ENCODE peak calls at places on chromosomes 6 and 20, in ten cellular contexts. J is brain microvascular endothelial cell, I is coronary artery, X is fibroblast of villous mesenchyme, D is fibroblast of mammary gland, V is tibial nerve, B is fibroblast of lung, P is heart right ventricle, W is astrocyte of the cerebellum, T is AG04450. F is an unnamed sample.

GRCh38 chr6:54846243-54846856 is at the start of gene FAM83B:
- DNase-seq in J (no peak), I (no peak), X (no peak), D (no peak), V (no peak), B (peak), P (no peak), W (no peak), T (no peak), F (no peak)

GRCh38 chr20:37340998-37341397 is 4.9 kb upstream of the SRC start:
- DNase-seq in J (no peak), I (no peak), X (no peak), D (no peak), V (no peak), B (no peak), P (no peak), W (no peak), T (no peak), F (no peak)

GRCh38 chr20:48783533-48784272 is 44.1 kb downstream of the PREX1 start:
- DNase-seq in J (peak), I (no peak), X (peak), D (no peak), V (no peak), B (peak), P (no peak), W (peak), T (no peak), F (no peak)

GRCh38 chr20:63538204-63539091 is 1.3 kb upstream of the PTK6 start:
- DNase-seq in J (no peak), I (no peak), X (no peak), D (peak), V (no peak), B (no peak), P (no peak), W (no peak), T (no peak), F (no peak)

GRCh38 chr6:85129881-85130280 is 320.0 kb upstream of the NT5E start:
- DNase-seq in J (peak), I (no peak), X (no peak), D (peak), V (no peak), B (no peak), P (no peak), W (no peak), T (no peak), F (no peak)

GRCh38 chr6:5656226-5656625 is 350.5 kb downstream of the NRN1 start:
- DNase-seq in J (no peak), I (no peak), X (no peak), D (no peak), V (no peak), B (no peak), P (no peak), W (no peak), T (no peak), F (no peak)

GRCh38 chr20:47174844-47175243 is 181.7 kb downstream of the ZMYND8 start:
- DNase-seq in J (no peak), I (no peak), X (no peak), D (no peak), V (no peak), B (no peak), P (no peak), W (no peak), T (no peak), F (no peak)

GRCh38 chr6:21263531-21264287 is 329.8 kb upstream of the SOX4 start:
- DNase-seq in J (peak), I (no peak), X (no peak), D (peak), V (no peak), B (peak), P (no peak), W (no peak), T (no peak), F (no peak)

GRCh38 chr20:38489181-38489580 is 16.5 kb downstream of the RALGAPB start:
- DNase-seq in J (no peak), I (no peak), X (no peak), D (no peak), V (no peak), B (no peak), P (no peak), W (no peak), T (no peak), F (no peak)

GRCh38 chr20:10812738-10813327 is 139.0 kb upstream of the JAG1 start:
- DNase-seq in J (no peak), I (no peak), X (no peak), D (no peak), V (no peak), B (no peak), P (no peak), W (no peak), T (no peak), F (no peak)

GRCh38 chr6:144064402-144064830 is 31.0 kb downstream of the SF3B5 start:
- DNase-seq in J (no peak), I (no peak), X (no peak), D (no peak), V (peak), B (no peak), P (peak), W (no peak), T (no peak), F (no peak)

GRCh38 chr6:14431375-14432330 is 314.1 kb downstream of the CD83 start:
- DNase-seq in J (no peak), I (no peak), X (no peak), D (no peak), V (no peak), B (no peak), P (peak), W (no peak), T (no peak), F (no peak)

GRCh38 chr20:53914091-53914860 is 156.1 kb downstream of the BCAS1 start:
- DNase-seq in J (no peak), I (peak), X (peak), D (no peak), V (no peak), B (peak), P (no peak), W (no peak), T (no peak), F (no peak)

GRCh38 chr20:53915459-53916172 is 154.8 kb downstream of the BCAS1 start:
- DNase-seq in J (peak), I (peak), X (peak), D (peak), V (peak), B (peak), P (peak), W (peak), T (peak), F (no peak)

GRCh38 chr20:53917145-53918009 is 153.0 kb downstream of the BCAS1 start:
- DNase-seq in J (peak), I (peak), X (peak), D (peak), V (peak), B (peak), P (peak), W (no peak), T (no peak), F (no peak)

GRCh38 chr20:53916173-53916512 is 154.3 kb downstream of the BCAS1 start:
- DNase-seq in J (no peak), I (no peak), X (no peak), D (no peak), V (no peak), B (no peak), P (no peak), W (no peak), T (no peak), F (no peak)

DNA sequence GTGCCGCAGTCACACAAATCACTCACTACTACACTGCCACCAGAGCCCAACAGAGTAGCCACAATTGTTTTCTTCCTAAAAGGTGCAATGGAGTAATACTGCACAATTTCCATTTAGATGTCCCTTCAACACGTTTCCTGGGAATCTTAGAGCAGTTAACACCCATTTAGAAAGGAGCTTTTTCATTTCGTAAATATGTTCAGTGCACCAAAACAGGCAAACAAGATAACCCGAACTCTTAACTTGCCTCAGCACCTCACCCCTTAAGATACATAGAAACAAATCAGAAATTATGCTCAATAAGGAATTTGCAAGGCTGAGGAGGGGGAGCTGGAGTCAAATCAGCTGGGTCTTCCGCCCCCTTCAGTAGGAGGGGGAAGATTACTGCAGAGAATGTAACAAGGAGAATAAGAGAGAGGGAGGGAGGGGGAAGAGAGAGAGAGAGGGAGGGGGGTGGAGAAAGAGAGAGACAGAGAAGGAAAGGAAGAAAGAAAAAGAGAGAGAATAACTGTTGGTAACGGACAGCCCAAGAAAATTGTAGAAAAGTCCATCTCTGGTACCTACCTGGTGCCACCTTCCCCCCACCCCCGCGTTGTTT is 155.4 kb downstream of the BCAS1 start:
- DNase-seq in J (no peak), I (no peak), X (no peak), D (no peak), V (no peak), B (no peak), P (no peak), W (no peak), T (no peak), F (no peak)
- H3K4me3 ChIP-seq in J (peak), I (peak), X (peak), D (peak), V (peak), B (peak), P (peak), W (peak), T (peak), F (peak)

GRCh38 chr6:7389451-7390217 is at the start of the genes CAGE1 and RIOK1:
- DNase-seq in J (peak), I (peak), X (peak), D (peak), V (peak), B (peak), P (peak), W (peak), T (peak), F (peak)
- TF ChIP-seq CTCF in J (peak), I (no peak), X (peak), D (peak), V (no peak), B (peak), P (peak), W (no peak), T (peak), F (peak)

GRCh38 chr6:106356382-106356781 is 4.1 kb upstream of the CRYBG1 start:
- DNase-seq in J (no peak), I (no peak), X (no peak), D (no peak), V (no peak), B (no peak), P (no peak), W (no peak), T (no peak), F (no peak)

GRCh38 chr6:106360410-106360988 is at the start of gene CRYBG1:
- DNase-seq in J (no peak), I (no peak), X (peak), D (peak), V (no peak), B (no peak), P (no peak), W (no peak), T (no peak), F (no peak)

GRCh38 chr6:106363401-106364138 is 3.1 kb downstream of the CRYBG1 start:
- DNase-seq in J (no peak), I (no peak), X (no peak), D (no peak), V (no peak), B (peak), P (no peak), W (no peak), T (no peak), F (no peak)

GRCh38 chr6:106360989-106361430 is 493 bp downstream of the CRYBG1 start:
- DNase-seq in J (no peak), I (no peak), X (no peak), D (no peak), V (no peak), B (no peak), P (no peak), W (no peak), T (no peak), F (no peak)

GRCh38 chr6:106359989-106360409 is 518 bp upstream of the CRYBG1 start:
- DNase-seq in J (no peak), I (no peak), X (no peak), D (no peak), V (no peak), B (no peak), P (no peak), W (no peak), T (no peak), F (no peak)
- H3K4me3 ChIP-seq in J (peak), I (peak), X (peak), D (no peak), V (peak), B (peak), P (no peak), W (peak), T (peak), F (peak)

GRCh38 chr20:50165687-50166554 is 12.4 kb upstream of the PEDS1 start:
- DNase-seq in J (peak), I (peak), X (peak), D (peak), V (peak), B (peak), P (peak), W (peak), T (peak), F (peak)
- TF ChIP-seq CTCF in J (peak), I (no peak), X (peak), D (no peak), V (no peak), B (peak), P (no peak), W (no peak), T (peak), F (no peak)

GRCh38 chr6:159899994-159900745 is 9.4 kb downstream of the MAS1 start:
- DNase-seq in J (peak), I (no peak), X (peak), D (peak), V (no peak), B (peak), P (no peak), W (peak), T (peak), F (peak)
- H3K4me3 ChIP-seq in J (no peak), I (peak), X (no peak), D (no peak), V (no peak), B (peak), P (no peak), W (no peak), T (peak), F (peak)

DNA sequence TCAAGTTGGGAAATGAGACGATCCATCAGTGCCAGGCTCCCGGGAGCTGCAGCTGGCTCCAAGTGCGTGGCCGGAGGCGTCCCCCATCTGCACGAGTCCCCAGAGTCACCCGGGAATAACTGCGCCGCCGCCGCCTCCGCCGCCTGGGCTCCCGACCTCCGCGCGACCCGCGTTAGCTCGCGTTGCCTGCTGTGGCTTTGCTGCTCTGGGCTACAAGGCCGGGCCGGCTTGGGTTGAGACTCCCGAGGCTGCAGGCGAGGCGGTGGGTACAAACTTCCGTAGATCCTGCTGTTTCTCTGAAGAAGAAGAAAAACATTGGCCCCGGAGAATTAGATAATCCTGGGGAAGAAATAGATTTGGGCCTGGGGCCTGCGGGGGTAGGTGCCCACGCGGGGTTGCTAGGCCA is 7.4 kb upstream of the LAMP5 start:
- DNase-seq in J (no peak), I (no peak), X (no peak), D (no peak), V (no peak), B (no peak), P (no peak), W (no peak), T (no peak), F (no peak)
- TF ChIP-seq CTCF in J (no peak), I (no peak), X (no peak), D (no peak), V (no peak), B (no peak), P (no peak), W (no peak), T (no peak), F (no peak)

F was measured in retinal pigment epithelial cell.